ENCODE peak calls at places on chromosomes 6 and 20, in four cellular contexts. M is neuronal stem cell, K is hepatocyte, U is left lung. D is an unnamed sample. For H3K4me1, the result is how much of the 10 kb centered on the place peaks cover.

GRCh38 chr6:33249732-33250625 is 21.7 kb downstream of the VPS52 start:
- DNase-seq in M (no peak), K (no peak), U (no peak), D (no peak)

GRCh38 chr6:38725414-38726183 is 10.5 kb downstream of the DNAH8 start:
- DNase-seq in M (no peak), K (no peak), U (no peak), D (peak)

GRCh38 chr6:169289671-169290408 is 36.2 kb upstream of the THBS2 start:
- DNase-seq in M (no peak), K (no peak), U (no peak), D (no peak)

GRCh38 chr6:11855743-11856142 is 77.1 kb upstream of the ADTRP start:
- DNase-seq in M (no peak), K (no peak), U (no peak), D (no peak)

GRCh38 chr6:31405996-31406395 is 2.6 kb downstream of the MICA start:
- DNase-seq in M (no peak), K (no peak), U (no peak), D (no peak)

GRCh38 chr20:31602779-31603441 is 2.2 kb upstream of the ID1 start:
- DNase-seq in M (no peak), K (peak), U (no peak), D (no peak)

GRCh38 chr6:122778961-122779671 is 400 bp upstream of the FABP7 start:
- DNase-seq in M (peak), K (no peak), U (no peak), D (peak)

GRCh38 chr20:3420211-3420707 is 12.8 kb upstream of the DNAAF9 start:
- DNase-seq in M (no peak), K (no peak), U (no peak), D (no peak)

GRCh38 chr20:35302421-35303335 is 10.5 kb upstream of the FAM83C start:
- DNase-seq in M (no peak), K (peak), U (no peak), D (no peak)

GRCh38 chr20:61753196-61753942 is 312.3 kb downstream of the TAF4 start:
- DNase-seq in M (no peak), K (peak), U (no peak), D (no peak)

GRCh38 chr6:136685540-136686108 is 106.7 kb downstream of the MAP3K5 start:
- DNase-seq in M (no peak), K (no peak), U (no peak), D (no peak)

GRCh38 chr20:50481741-50482140 is 28.4 kb upstream of the PTPN1 start:
- DNase-seq in M (no peak), K (no peak), U (no peak), D (no peak)

GRCh38 chr6:37083243-37084138 is 78.0 kb downstream of the FGD2 start:
- DNase-seq in M (no peak), K (peak), U (peak), D (no peak)

GRCh38 chr6:89928604-89929003 is 34.3 kb downstream of the GJA10 start:
- DNase-seq in M (no peak), K (no peak), U (no peak), D (no peak)

GRCh38 chr6:41596807-41597206 is 41.5 kb upstream of the MDFI start:
- DNase-seq in M (no peak), K (no peak), U (no peak), D (no peak)

GRCh38 chr20:6919792-6920468 is 152.4 kb downstream of the BMP2 start:
- DNase-seq in M (no peak), K (no peak), U (no peak), D (no peak)

GRCh38 chr20:59042151-59042795 is at the start of gene PRELID3B:
- DNase-seq in M (no peak), K (peak), U (no peak), D (peak)

GRCh38 chr6:151142676-151143075 is 97.1 kb upstream of the AKAP12 start:
- DNase-seq in M (no peak), K (no peak), U (no peak), D (no peak)

GRCh38 chr6:64520050-64520449 is 884.4 kb downstream of the PHF3 start:
- DNase-seq in M (no peak), K (peak), U (no peak), D (peak)

GRCh38 chr6:137920331-137920730 is 53.3 kb downstream of the TNFAIP3 start:
- DNase-seq in M (no peak), K (no peak), U (no peak), D (no peak)

GRCh38 chr6:98833101-98834059 is 994 bp upstream of the POU3F2 start:
- DNase-seq in M (peak), K (peak), U (peak), D (peak)

GRCh38 chr6:15880262-15880973 is 217.6 kb upstream of the DTNBP1 start:
- DNase-seq in M (no peak), K (no peak), U (no peak), D (no peak)

GRCh38 chr20:47230811-47231256 is 125.7 kb downstream of the ZMYND8 start:
- DNase-seq in M (no peak), K (no peak), U (no peak), D (no peak)

GRCh38 chr20:62979876-62980373 is 26.8 kb downstream of the BHLHE23 start:
- DNase-seq in M (peak), K (no peak), U (no peak), D (no peak)

GRCh38 chr6:105545947-105546710 is 143.2 kb upstream of the PREP start:
- DNase-seq in M (no peak), K (peak), U (no peak), D (no peak)

GRCh38 chr6:48757661-48758060 is 646.7 kb upstream of the PTCHD4 start:
- DNase-seq in M (no peak), K (no peak), U (no peak), D (no peak)

GRCh38 chr20:46701057-46701456 is 8.4 kb upstream of the SLC2A10 start:
- DNase-seq in M (no peak), K (no peak), U (no peak), D (no peak)

GRCh38 chr6:86017236-86017635 is 374.6 kb upstream of the SYNCRIP start:
- DNase-seq in M (no peak), K (no peak), U (no peak), D (no peak)

GRCh38 chr20:35954907-35955251 is 577 bp upstream of the SCAND1 start:
- DNase-seq in M (no peak), K (no peak), U (no peak), D (no peak)

GRCh38 chr6:46555129-46555528 is 63.9 kb upstream of the RCAN2 start:
- DNase-seq in M (no peak), K (no peak), U (no peak), D (peak)

GRCh38 chr6:139172567-139172966 is 37.7 kb downstream of the HECA start:
- DNase-seq in M (no peak), K (no peak), U (no peak), D (no peak)

DNA sequence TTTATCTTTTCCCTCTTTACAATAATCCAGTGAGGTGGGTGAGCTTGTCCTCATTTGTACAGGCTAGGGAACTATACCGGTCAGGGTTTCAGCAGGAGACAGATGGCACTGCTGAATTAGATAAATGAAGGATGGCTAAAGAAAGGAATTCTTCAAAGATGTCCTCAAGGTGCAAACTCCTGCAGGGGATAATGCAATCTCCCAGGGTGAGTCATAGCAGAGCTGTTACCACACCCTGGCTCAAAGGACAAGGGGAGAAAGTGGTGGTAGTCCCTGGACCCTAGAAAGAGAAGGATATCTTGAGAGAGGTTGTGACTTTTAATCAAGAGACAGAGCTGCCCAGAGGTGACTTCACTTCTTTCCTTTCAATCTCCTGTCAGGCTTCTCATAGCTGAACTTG is 66.7 kb downstream of the RFPL4B start:
- DNase-seq in M (no peak), K (peak), U (no peak), D (no peak)
- H3K4me3 ChIP-seq in M (no peak), K (no peak), U (no peak), D (no peak)

DNA sequence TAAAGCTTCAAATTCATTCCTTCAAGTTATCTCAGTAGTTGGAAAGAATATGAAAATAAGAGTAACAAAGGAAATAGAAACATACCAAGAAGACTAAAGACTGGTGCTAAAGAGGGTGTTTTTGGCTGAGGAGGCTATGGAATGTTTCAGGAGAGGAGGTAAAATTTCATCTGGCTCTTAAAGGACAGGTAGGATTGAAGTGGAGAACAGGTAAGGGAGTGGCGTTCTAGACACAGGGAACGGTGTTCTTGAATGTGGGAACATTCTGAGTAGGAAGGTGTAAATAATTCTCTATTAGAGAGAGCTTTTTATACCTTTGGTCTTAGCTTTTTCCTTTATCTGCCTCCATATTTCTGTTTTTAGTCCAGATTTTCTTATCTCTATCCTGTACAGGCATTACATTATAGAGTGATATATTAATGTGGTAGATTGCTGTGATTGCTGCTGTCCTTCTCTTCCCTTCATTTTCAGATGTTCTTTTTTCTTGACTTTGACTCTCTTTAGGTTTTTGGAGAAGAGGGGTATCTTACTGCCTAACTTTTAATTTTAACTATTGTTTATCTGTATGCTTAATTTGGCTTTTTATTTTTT is 15.4 kb downstream of the QKI start:
- DNase-seq in M (no peak), K (no peak), U (no peak), D (peak)
- H3K4me1 ChIP-seq in M (under half), K (under half), U (under half), D (under half)

GRCh38 chr20:64049060-64049886 is at the start of gene SOX18:
- DNase-seq in M (no peak), K (peak), U (no peak), D (peak)

GRCh38 chr20:64051033-64051452 is 1.6 kb upstream of the SOX18 start:
- DNase-seq in M (no peak), K (no peak), U (no peak), D (no peak)

GRCh38 chr20:64050261-64051032 is 1.0 kb upstream of the SOX18 start:
- DNase-seq in M (no peak), K (no peak), U (no peak), D (peak)

GRCh38 chr20:64048402-64049044 is 916 bp downstream of the SOX18 start:
- DNase-seq in M (no peak), K (no peak), U (no peak), D (peak)

GRCh38 chr20:64049887-64050260 is 435 bp upstream of the SOX18 start:
- DNase-seq in M (no peak), K (no peak), U (no peak), D (no peak)
- H3K4me3 ChIP-seq in M (no peak), K (no peak), U (peak), D (peak)

GRCh38 chr20:10853176-10853575 is 179.4 kb upstream of the JAG1 start:
- DNase-seq in M (peak), K (no peak), U (no peak), D (no peak)
- H3K4me1 ChIP-seq in M (under half), K (under half), U (under half), D (under half)

GRCh38 chr6:4956625-4957024 is 47.2 kb downstream of the RPP40 start:
- DNase-seq in M (no peak), K (no peak), U (no peak), D (no peak)

GRCh38 chr6:4957521-4958231 is 46.2 kb downstream of the RPP40 start:
- DNase-seq in M (no peak), K (no peak), U (no peak), D (peak)

GRCh38 chr6:4961322-4962168 is 42.3 kb downstream of the RPP40 start:
- DNase-seq in M (no peak), K (no peak), U (no peak), D (no peak)

GRCh38 chr6:4962905-4963304 is 40.9 kb downstream of the RPP40 start:
- DNase-seq in M (no peak), K (no peak), U (no peak), D (no peak)

GRCh38 chr6:4958624-4959023 is 45.2 kb downstream of the RPP40 start:
- DNase-seq in M (no peak), K (no peak), U (no peak), D (no peak)
- H3K4me3 ChIP-seq in M (no peak), K (no peak), U (no peak), D (no peak)

DNA sequence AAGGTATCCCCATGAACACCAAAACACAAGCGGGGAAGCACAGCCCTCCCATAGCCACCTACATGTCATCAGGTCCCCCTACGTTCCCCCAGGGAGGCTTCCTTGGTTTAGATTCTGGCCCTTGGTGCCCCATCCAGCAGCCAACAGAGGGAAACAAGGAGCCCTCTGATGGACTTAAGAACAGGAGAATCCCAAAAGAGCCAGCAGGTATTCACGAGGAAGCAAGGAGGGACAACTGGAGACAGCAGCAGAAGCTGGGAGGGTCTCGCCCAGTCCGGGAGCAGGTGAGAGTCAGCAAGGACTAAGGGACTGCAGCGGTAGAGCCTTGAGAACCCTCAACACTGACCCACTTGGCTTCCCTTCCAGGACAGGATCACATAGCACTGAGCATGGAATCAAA is 58.4 kb upstream of the TOP1 start:
- DNase-seq in M (no peak), K (no peak), U (no peak), D (peak)
- H3K4me1 ChIP-seq in M (under half), K (under half), U (under half), D (under half)

GRCh38 chr6:25645916-25646315 is 6.1 kb upstream of the SCGN start:
- DNase-seq in M (no peak), K (no peak), U (no peak), D (no peak)
- H3K4me3 ChIP-seq in M (no peak), K (no peak), U (no peak), D (no peak)

GRCh38 chr6:71502961-71503360 is 214.3 kb downstream of the OGFRL1 start:
- DNase-seq in M (no peak), K (no peak), U (no peak), D (no peak)
- H3K4me1 ChIP-seq in M (under half), K (under half), U (under half), D (under half)

D was measured in GM23338.